ENCODE peak calls at places on chromosomes 3 and 15, in five cellular contexts. C, N, O, R and L are unnamed samples.
A peak's percentile ranks its signal among the peaks of the same experiment; 100 is the strongest.

GRCh38 chr15:31511707-31512310 is 185.2 kb downstream of the KLF13 start:
- DNase-seq in C (no peak), N (peak; percentile 40), O (no peak), R (no peak), L (no peak)

GRCh38 chr3:44292947-44293346 is 45.6 kb upstream of the TCAIM start:
- DNase-seq in C (no peak), N (no peak), O (no peak), R (no peak), L (no peak)

GRCh38 chr3:66561374-66561773 is 60.6 kb upstream of the LRIG1 start:
- DNase-seq in C (no peak), N (no peak), O (no peak), R (no peak), L (no peak)

GRCh38 chr15:42065008-42065407 is 29.4 kb downstream of the PLA2G4D start:
- DNase-seq in C (peak; percentile 40), N (no peak), O (no peak), R (no peak), L (no peak)

GRCh38 chr3:193711523-193711963 is 118.5 kb downstream of the OPA1 start:
- DNase-seq in C (no peak), N (no peak), O (no peak), R (no peak), L (no peak)

GRCh38 chr3:99342374-99342773 is 296.0 kb upstream of the COL8A1 start:
- DNase-seq in C (no peak), N (no peak), O (no peak), R (no peak), L (no peak)

GRCh38 chr3:37198996-37199395 is 24.6 kb upstream of the LRRFIP2 start:
- DNase-seq in C (no peak), N (no peak), O (no peak), R (peak; percentile 12), L (no peak)

GRCh38 chr3:83011471-83011870 is 1250.0 kb upstream of the GBE1 start:
- DNase-seq in C (no peak), N (no peak), O (no peak), R (no peak), L (no peak)

GRCh38 chr3:14725015-14725431 is 50.1 kb downstream of the C3orf20 start:
- DNase-seq in C (no peak), N (no peak), O (peak; percentile 61), R (no peak), L (no peak)